ENCODE peak calls at places on chromosome 1, in five cellular contexts. One of them, this sample, is unnamed.

GRCh38 chr1:118077331-118078055 is 107.5 kb downstream of the SPAG17 start:
- DNase-seq in K562: peak
- DNase-seq in H1: peak
- DNase-seq in GM12878: no peak
- DNase-seq in HepG2: peak
- DNase-seq in this sample: peak

GRCh38 chr1:8671313-8671917 is 146.0 kb downstream of the RERE start:
- DNase-seq in K562: peak
- DNase-seq in H1: no peak
- DNase-seq in GM12878: no peak
- DNase-seq in HepG2: peak
- DNase-seq in this sample: peak

GRCh38 chr1:81717230-81717629 is 83.5 kb upstream of the ADGRL2 start:
- DNase-seq in K562: no peak
- DNase-seq in H1: no peak
- DNase-seq in GM12878: no peak
- DNase-seq in HepG2: no peak
- DNase-seq in this sample: peak

GRCh38 chr1:66925944-66926343 is 1.2 kb downstream of the MIER1 start:
- DNase-seq in K562: peak
- DNase-seq in H1: no peak
- DNase-seq in GM12878: no peak
- DNase-seq in HepG2: no peak
- DNase-seq in this sample: no peak

GRCh38 chr1:66980745-66981367 is 56.1 kb downstream of the MIER1 start:
- DNase-seq in K562: no peak
- DNase-seq in H1: no peak
- DNase-seq in GM12878: no peak
- DNase-seq in HepG2: no peak
- DNase-seq in this sample: no peak

GRCh38 chr1:27672750-27673112 is 739 bp upstream of the IFI6 start:
- DNase-seq in K562: no peak
- DNase-seq in H1: no peak
- DNase-seq in GM12878: no peak
- DNase-seq in HepG2: no peak
- DNase-seq in this sample: no peak

GRCh38 chr1:65083263-65083896 is 64.6 kb upstream of the AK4 start:
- DNase-seq in K562: peak
- DNase-seq in H1: no peak
- DNase-seq in GM12878: no peak
- DNase-seq in HepG2: no peak
- DNase-seq in this sample: no peak

GRCh38 chr1:218209351-218209861 is 75.7 kb upstream of the RRP15 start:
- DNase-seq in K562: no peak
- DNase-seq in H1: no peak
- DNase-seq in GM12878: no peak
- DNase-seq in HepG2: no peak
- DNase-seq in this sample: peak

GRCh38 chr1:11062965-11063401 is 3.2 kb upstream of the SRM start:
- DNase-seq in K562: no peak
- DNase-seq in H1: no peak
- DNase-seq in GM12878: peak
- DNase-seq in HepG2: no peak
- DNase-seq in this sample: no peak

GRCh38 chr1:201266774-201267173 is 16.5 kb upstream of the PKP1 start:
- DNase-seq in K562: no peak
- DNase-seq in H1: peak
- DNase-seq in GM12878: no peak
- DNase-seq in HepG2: no peak
- DNase-seq in this sample: peak

GRCh38 chr1:201505505-201505893 is 1.4 kb downstream of the CSRP1 start:
- DNase-seq in K562: no peak
- DNase-seq in H1: no peak
- DNase-seq in GM12878: no peak
- DNase-seq in HepG2: no peak
- DNase-seq in this sample: peak

GRCh38 chr1:101043776-101044175 is 18.2 kb upstream of the DPH5 start:
- DNase-seq in K562: no peak
- DNase-seq in H1: no peak
- DNase-seq in GM12878: no peak
- DNase-seq in HepG2: no peak
- DNase-seq in this sample: no peak

GRCh38 chr1:160548960-160549664 is 26.1 kb upstream of the SLAMF6 start:
- DNase-seq in K562: peak
- DNase-seq in H1: no peak
- DNase-seq in GM12878: peak
- DNase-seq in HepG2: no peak
- DNase-seq in this sample: no peak

GRCh38 chr1:24481098-24481497 is 21.5 kb upstream of the RCAN3 start:
- DNase-seq in K562: peak
- DNase-seq in H1: no peak
- DNase-seq in GM12878: peak
- DNase-seq in HepG2: no peak
- DNase-seq in this sample: no peak

GRCh38 chr1:43438576-43439120 is 15.1 kb downstream of the HYI start:
- DNase-seq in K562: no peak
- DNase-seq in H1: no peak
- DNase-seq in GM12878: no peak
- DNase-seq in HepG2: no peak
- DNase-seq in this sample: no peak

GRCh38 chr1:201361652-201362504 is 15.6 kb downstream of the TNNT2 start:
- DNase-seq in K562: peak
- DNase-seq in H1: peak
- DNase-seq in GM12878: no peak
- DNase-seq in HepG2: peak
- DNase-seq in this sample: peak

GRCh38 chr1:6771568-6771825 is 13.8 kb upstream of the CAMTA1 start:
- DNase-seq in K562: no peak
- DNase-seq in H1: no peak
- DNase-seq in GM12878: no peak
- DNase-seq in HepG2: no peak
- DNase-seq in this sample: no peak
- TF ChIP-seq HDAC2 in K562: no peak
- TF ChIP-seq HDAC2 in H1: no peak
- TF ChIP-seq HDAC2 in GM12878: no peak
- TF ChIP-seq HDAC2 in HepG2: no peak
- TF ChIP-seq HDAC2 in this sample: no peak

GRCh38 chr1:1610796-1611597 is 4.3 kb upstream of the MIB2 start:
- DNase-seq in K562: no peak
- DNase-seq in H1: no peak
- DNase-seq in GM12878: no peak
- DNase-seq in HepG2: no peak
- DNase-seq in this sample: no peak
- TF ChIP-seq HDAC2 in K562: no peak
- TF ChIP-seq HDAC2 in H1: no peak
- TF ChIP-seq HDAC2 in GM12878: no peak
- TF ChIP-seq HDAC2 in HepG2: no peak
- TF ChIP-seq HDAC2 in this sample: no peak

GRCh38 chr1:170539154-170539553 is 7.2 kb downstream of the GORAB start:
- DNase-seq in K562: no peak
- DNase-seq in H1: no peak
- DNase-seq in GM12878: no peak
- DNase-seq in HepG2: no peak
- DNase-seq in this sample: no peak
- TF ChIP-seq HDAC2 in K562: no peak
- TF ChIP-seq HDAC2 in H1: no peak
- TF ChIP-seq HDAC2 in GM12878: no peak
- TF ChIP-seq HDAC2 in HepG2: no peak
- TF ChIP-seq HDAC2 in this sample: no peak

DNA sequence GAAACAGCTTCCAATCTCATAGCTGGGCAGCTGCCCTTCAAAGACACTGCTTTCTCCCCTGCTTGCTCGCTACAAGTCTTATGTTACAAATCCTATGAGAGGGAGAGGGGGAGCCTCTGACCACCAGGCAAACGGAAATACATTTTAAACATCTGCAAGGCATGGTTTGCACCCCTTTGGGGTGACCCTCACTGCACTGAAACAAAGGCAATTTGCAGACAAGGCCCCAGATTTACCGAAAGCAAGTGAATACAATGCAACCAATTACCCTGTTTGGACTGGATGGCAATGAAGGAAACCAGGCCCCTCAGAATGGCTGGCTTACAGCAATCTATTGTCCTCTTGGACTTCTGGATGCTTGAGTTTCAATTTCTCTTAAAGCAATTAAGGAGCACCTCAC is 11.8 kb upstream of the ATP13A2 start:
- DNase-seq in K562: no peak
- DNase-seq in H1: no peak
- DNase-seq in GM12878: no peak
- DNase-seq in HepG2: no peak
- DNase-seq in this sample: no peak
- TF ChIP-seq HDAC2 in K562: no peak
- TF ChIP-seq HDAC2 in H1: no peak
- TF ChIP-seq HDAC2 in GM12878: no peak
- TF ChIP-seq HDAC2 in HepG2: no peak
- TF ChIP-seq HDAC2 in this sample: no peak

DNA sequence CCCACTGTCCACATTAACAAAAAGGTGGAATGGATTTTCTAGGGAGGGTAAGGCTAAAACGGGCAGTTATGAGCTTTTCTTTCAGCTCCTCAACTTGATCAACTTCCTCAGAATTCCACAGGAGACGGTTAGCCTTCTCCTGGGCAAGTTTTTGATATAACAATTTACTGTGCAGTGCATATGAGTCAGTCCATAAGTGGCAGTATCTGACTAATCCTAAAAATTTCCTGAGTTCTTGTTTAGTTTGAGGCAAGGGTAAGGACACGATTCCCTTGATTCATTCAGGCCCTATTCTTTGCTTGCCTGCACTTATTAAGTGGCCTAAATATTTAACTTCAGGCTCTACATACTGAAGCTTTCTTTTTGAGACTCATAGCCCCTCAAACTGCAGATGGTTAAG is 6.2 kb upstream of the AADACL3 start:
- DNase-seq in K562: no peak
- DNase-seq in H1: no peak
- DNase-seq in GM12878: no peak
- DNase-seq in HepG2: no peak
- DNase-seq in this sample: no peak
- TF ChIP-seq HDAC2 in K562: no peak
- TF ChIP-seq HDAC2 in H1: no peak
- TF ChIP-seq HDAC2 in GM12878: no peak
- TF ChIP-seq HDAC2 in HepG2: no peak
- TF ChIP-seq HDAC2 in this sample: no peak

GRCh38 chr1:47871799-47872353 is 125.3 kb downstream of the TRABD2B start:
- DNase-seq in K562: no peak
- DNase-seq in H1: no peak
- DNase-seq in GM12878: no peak
- DNase-seq in HepG2: peak
- DNase-seq in this sample: no peak
- TF ChIP-seq HDAC2 in K562: no peak
- TF ChIP-seq HDAC2 in H1: no peak
- TF ChIP-seq HDAC2 in GM12878: no peak
- TF ChIP-seq HDAC2 in HepG2: no peak
- TF ChIP-seq HDAC2 in this sample: no peak

GRCh38 chr1:198771562-198772153 is 132.8 kb downstream of the PTPRC start:
- DNase-seq in K562: peak
- DNase-seq in H1: no peak
- DNase-seq in GM12878: peak
- DNase-seq in HepG2: peak
- DNase-seq in this sample: peak
- TF ChIP-seq HDAC2 in K562: no peak
- TF ChIP-seq HDAC2 in H1: no peak
- TF ChIP-seq HDAC2 in GM12878: no peak
- TF ChIP-seq HDAC2 in HepG2: no peak
- TF ChIP-seq HDAC2 in this sample: no peak

DNA sequence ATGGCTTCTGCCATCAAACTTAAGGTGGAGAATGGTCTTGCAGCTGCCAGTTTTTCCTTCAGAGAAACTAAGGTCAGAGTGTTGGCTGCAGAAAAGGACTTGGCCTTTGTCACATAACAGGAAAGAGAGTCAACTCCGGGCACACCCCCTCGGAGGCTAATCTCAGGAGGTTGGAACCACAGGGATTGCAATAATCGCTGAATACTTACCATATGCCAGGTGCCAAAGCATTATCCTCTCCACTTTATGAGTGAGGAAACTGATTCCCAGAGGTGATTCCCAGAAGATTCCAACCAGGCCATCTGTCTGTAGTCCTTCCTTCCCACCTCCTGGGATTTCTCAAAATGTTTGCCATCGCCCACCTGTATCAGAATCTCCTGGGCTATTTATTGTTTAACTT is 54.0 kb downstream of the LACTBL1 start:
- DNase-seq in K562: no peak
- DNase-seq in H1: no peak
- DNase-seq in GM12878: no peak
- DNase-seq in HepG2: no peak
- DNase-seq in this sample: no peak
- TF ChIP-seq HDAC2 in K562: no peak
- TF ChIP-seq HDAC2 in H1: no peak
- TF ChIP-seq HDAC2 in GM12878: no peak
- TF ChIP-seq HDAC2 in HepG2: no peak
- TF ChIP-seq HDAC2 in this sample: no peak

DNA sequence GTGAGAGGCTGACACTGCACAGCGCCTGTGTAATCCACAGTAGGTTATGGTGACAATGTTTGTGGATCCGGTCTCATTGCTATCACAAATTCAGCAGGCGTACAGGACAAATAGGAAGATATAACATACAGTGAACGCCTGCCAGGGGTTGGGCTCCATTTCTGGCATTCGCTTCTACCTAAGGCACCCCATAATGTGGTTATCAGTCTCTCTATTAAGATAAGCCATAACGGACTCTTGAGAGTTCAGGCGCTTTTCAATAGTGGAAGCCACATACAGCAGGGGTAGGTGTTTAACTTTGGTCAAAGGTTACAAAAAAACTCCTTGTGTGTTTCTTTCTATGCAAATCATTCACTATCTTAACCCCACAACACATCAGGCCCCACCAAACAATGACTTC is 72.8 kb downstream of the SIPA1L2 start:
- DNase-seq in K562: no peak
- DNase-seq in H1: no peak
- DNase-seq in GM12878: no peak
- DNase-seq in HepG2: no peak
- DNase-seq in this sample: no peak
- TF ChIP-seq HDAC2 in K562: no peak
- TF ChIP-seq HDAC2 in H1: no peak
- TF ChIP-seq HDAC2 in GM12878: no peak
- TF ChIP-seq HDAC2 in HepG2: no peak
- TF ChIP-seq HDAC2 in this sample: no peak

GRCh38 chr1:13723810-13724209 is 23.8 kb downstream of the PRDM2 start:
- DNase-seq in K562: no peak
- DNase-seq in H1: no peak
- DNase-seq in GM12878: no peak
- DNase-seq in HepG2: no peak
- DNase-seq in this sample: no peak
- TF ChIP-seq HDAC2 in K562: no peak
- TF ChIP-seq HDAC2 in H1: no peak
- TF ChIP-seq HDAC2 in GM12878: no peak
- TF ChIP-seq HDAC2 in HepG2: no peak
- TF ChIP-seq HDAC2 in this sample: no peak

This sample was measured in A549.